ENCODE peak calls at places on chromosomes 13 and 19, in ten cellular contexts. U is fibroblast of lung; L is mucosa of descending colon; A is upper lobe of left lung; F is right cardiac atrium; P is PC-3; K is NT2/D1; H is IMR-90; O is CD4-positive, alpha-beta memory T cell; T is CD8-positive, alpha-beta memory T cell. X is an unnamed sample.

GRCh38 chr13:113209880-113210421 is 538 bp downstream of the CUL4A start:
- DNase-seq in T (peak; percentile 72), K (no peak), U (peak; percentile 59), L (peak; percentile 82), A (peak; percentile 75), F (peak; percentile 79), P (peak; percentile 49), O (peak; percentile 88), H (peak; percentile 55), X (peak; percentile 82)

GRCh38 chr13:46982856-46983582 is 86.2 kb upstream of the HTR2A start:
- DNase-seq in P (no peak), H (no peak), U (no peak), F (no peak), L (no peak), T (no peak), K (no peak), O (no peak), A (no peak), X (peak; percentile 81)

GRCh38 chr13:60135344-60135743 is 28.4 kb downstream of the DIAPH3 start:
- DNase-seq in A (no peak), K (no peak), T (no peak), O (no peak), F (no peak), U (no peak), P (no peak), L (no peak), H (no peak), X (no peak)

GRCh38 chr13:40401911-40402776 is 264.3 kb downstream of the FOXO1 start:
- DNase-seq in O (no peak), F (peak; percentile 98), U (peak; percentile 97), L (peak; percentile 95), H (peak; percentile 92), A (peak; percentile 95), T (no peak), K (no peak), P (peak; percentile 89), X (peak; percentile 59)

GRCh38 chr13:73914119-73914518 is 220.1 kb downstream of the KLF12 start:
- DNase-seq in A (no peak), L (no peak), F (no peak), T (no peak), H (no peak), K (no peak), U (peak; percentile 38), P (no peak), O (no peak), X (no peak)

GRCh38 chr19:39676004-39676403 is 20.3 kb downstream of the LGALS16 start:
- DNase-seq in U (no peak), O (no peak), K (no peak), F (no peak), T (no peak), L (no peak), P (peak; percentile 32), A (no peak), H (no peak), X (peak; percentile 59)

GRCh38 chr19:18123819-18124218 is 26.2 kb downstream of the MAST3 start:
- DNase-seq in L (no peak), O (no peak), K (no peak), A (no peak), P (no peak), U (no peak), H (no peak), F (no peak), T (no peak), X (no peak)

GRCh38 chr13:50130686-50131051 is 115.4 kb downstream of the KCNRG start:
- DNase-seq in P (peak; percentile 21), T (no peak), F (peak; percentile 61), U (no peak), L (peak; percentile 64), K (no peak), O (peak; percentile 51), H (peak; percentile 47), A (peak; percentile 41), X (peak; percentile 58)

GRCh38 chr13:40377783-40378182 is 288.7 kb downstream of the FOXO1 start:
- DNase-seq in U (peak; percentile 78), F (no peak), O (no peak), P (no peak), L (no peak), A (no peak), H (no peak), K (no peak), T (no peak), X (no peak)

DNA sequence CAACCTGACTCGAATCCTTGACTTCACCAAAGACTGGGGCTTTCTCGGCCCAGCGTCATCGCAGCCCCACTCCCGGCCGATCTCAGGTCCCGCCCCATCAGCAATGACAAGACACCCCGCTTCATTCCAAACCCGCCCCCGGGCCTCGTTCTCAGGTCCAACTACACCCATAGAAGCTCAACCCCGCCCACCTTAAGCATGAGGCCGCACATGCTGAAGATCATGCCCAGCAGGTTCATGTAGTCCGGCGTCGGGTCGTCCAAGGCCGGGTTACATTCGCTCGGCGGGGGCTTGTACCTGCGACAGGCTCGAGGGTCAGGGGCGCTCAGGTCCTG is 2.3 kb downstream of the WDR83 start:
- DNase-seq in K (no peak), P (peak; percentile 50), O (peak; percentile 74), A (peak; percentile 66), H (peak; percentile 65), T (peak; percentile 77), U (peak; percentile 67), F (peak; percentile 80), L (no peak), X (no peak)
- H3K4me3 ChIP-seq in K (peak overlapping the region; percentile 89), P (peak overlapping the region; percentile 88), O (peak overlapping the region; percentile 78), A (peak overlapping the region; percentile 94), H (peak overlapping the region; percentile 58), T (peak overlapping the region; percentile 71), U (peak overlapping the region; percentile 86), F (peak overlapping the region; percentile 59), L (peak overlapping the region; percentile 77), X (peak overlapping the region; percentile 84)

GRCh38 chr19:48635263-48635965 is 1.8 kb downstream of the DBP start:
- DNase-seq in O (peak; percentile 67), F (peak; percentile 91), H (no peak), U (no peak), T (peak; percentile 66), P (peak; percentile 54), L (peak; percentile 88), A (peak; percentile 83), K (no peak), X (peak; percentile 75)

GRCh38 chr19:48632692-48633147 is 4.5 kb downstream of the DBP start:
- DNase-seq in P (no peak), A (peak; percentile 31), U (peak; percentile 51), H (peak; percentile 53), T (no peak), F (no peak), L (no peak), O (no peak), K (no peak), X (no peak)

GRCh38 chr19:48634424-48635262 is 2.5 kb downstream of the DBP start:
- DNase-seq in A (peak; percentile 99), F (peak; percentile 99), L (peak; percentile 99), H (peak; percentile 92), T (peak; percentile 86), K (peak; percentile 89), P (peak; percentile 91), U (peak; percentile 90), O (peak; percentile 88), X (peak; percentile 92)

GRCh38 chr19:48633148-48634035 is 3.8 kb downstream of the DBP start:
- DNase-seq in H (no peak), O (no peak), A (peak; percentile 26), P (no peak), K (no peak), U (no peak), T (no peak), F (peak; percentile 71), L (peak; percentile 69), X (no peak)

GRCh38 chr19:48634036-48634342 is 3.2 kb downstream of the DBP start:
- DNase-seq in A (no peak), T (no peak), P (no peak), H (no peak), O (no peak), F (no peak), L (no peak), K (no peak), U (no peak), X (no peak)
- H3K4me3 ChIP-seq in A (peak overlapping the region; percentile 82), T (peak overlapping the region; percentile 55), P (peak overlapping the region; percentile 7), H (peak overlapping the region; percentile 14), O (peak overlapping the region; percentile 3), F (peak overlapping the region; percentile 6), L (no peak overlapping the region), K (peak overlapping the region; percentile 25), U (peak overlapping the region; percentile 37), X (peak overlapping the region; percentile 57)

DNA sequence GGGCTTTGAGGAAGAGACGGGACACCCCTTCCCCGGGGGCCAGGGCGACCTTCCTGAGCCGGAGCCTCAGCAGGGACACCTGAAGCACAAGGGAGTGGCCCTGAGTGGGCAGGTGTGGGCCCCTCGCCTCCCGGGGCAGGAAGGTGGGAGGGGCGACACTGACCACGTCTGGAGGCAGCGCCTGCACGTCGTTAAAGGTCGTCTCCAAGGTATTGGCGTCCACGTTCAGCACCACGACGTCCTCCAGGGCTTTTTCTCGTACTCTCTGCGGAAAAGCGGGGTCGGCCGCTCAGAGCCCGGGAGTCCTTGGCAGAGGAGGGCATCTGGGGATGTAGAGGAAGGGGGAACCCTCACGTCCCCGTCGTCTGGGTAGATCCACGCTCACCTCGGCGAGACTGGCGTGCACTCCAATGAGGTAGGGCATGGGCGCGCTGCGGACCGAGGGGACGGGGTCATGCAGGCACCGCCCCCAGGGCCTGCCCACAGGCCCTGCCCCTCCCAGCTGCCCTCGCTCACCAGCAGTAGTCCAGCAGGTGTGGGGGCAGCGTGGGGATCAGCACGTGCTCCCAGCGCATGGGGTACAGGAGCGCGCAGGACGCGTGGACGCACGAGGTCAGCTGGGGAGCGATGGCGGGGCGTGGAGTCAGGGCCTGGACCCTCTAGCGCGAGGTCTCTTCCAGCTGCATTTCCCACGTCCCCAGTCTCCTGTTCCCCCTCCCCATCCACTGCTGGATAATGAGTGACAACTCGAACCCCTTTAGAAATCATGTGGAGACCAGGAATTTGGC is 6.1 kb downstream of the DENND1C start:
- DNase-seq in P (no peak), K (no peak), L (peak; percentile 65), H (no peak), A (peak; percentile 32), T (no peak), U (no peak), O (no peak), F (no peak), X (no peak)
- H3K4me3 ChIP-seq in P (no peak overlapping the region), K (peak overlapping the region; percentile 79), L (no peak overlapping the region), H (no peak overlapping the region), A (peak overlapping the region; percentile 41), T (no peak overlapping the region), U (no peak overlapping the region), O (no peak overlapping the region), F (no peak overlapping the region), X (no peak overlapping the region)

GRCh38 chr13:31947105-31947504 is 84.5 kb upstream of the FRY start:
- DNase-seq in T (no peak), L (no peak), A (no peak), P (no peak), O (no peak), U (no peak), H (no peak), F (no peak), K (no peak), X (no peak)

GRCh38 chr13:31947506-31947905 is 84.1 kb upstream of the FRY start:
- DNase-seq in T (no peak), P (no peak), F (no peak), O (no peak), A (no peak), H (no peak), L (no peak), U (no peak), K (no peak), X (no peak)

GRCh38 chr13:31945202-31945978 is 86.2 kb upstream of the FRY start:
- DNase-seq in T (no peak), O (no peak), K (no peak), P (peak; percentile 79), F (peak; percentile 88), U (peak; percentile 74), H (peak; percentile 81), L (peak; percentile 31), A (peak; percentile 77), X (no peak)

GRCh38 chr13:31944262-31945160 is 87.1 kb upstream of the FRY start:
- DNase-seq in A (no peak), F (no peak), U (no peak), L (no peak), P (no peak), O (no peak), K (no peak), H (no peak), T (no peak), X (no peak)

GRCh38 chr13:31946091-31946770 is 85.3 kb upstream of the FRY start:
- DNase-seq in L (no peak), K (no peak), F (no peak), A (no peak), U (peak; percentile 33), T (no peak), P (no peak), O (no peak), H (peak; percentile 29), X (no peak)
- H3K4me3 ChIP-seq in L (no peak overlapping the region), K (no peak overlapping the region), F (no peak overlapping the region), A (peak overlapping the region; percentile 11), U (no peak overlapping the region), T (no peak overlapping the region), P (peak overlapping the region; percentile 53), O (no peak overlapping the region), H (peak overlapping the region; percentile 7), X (no peak overlapping the region)

X was measured in GM06990.